ENCODE peak calls at places on chromosomes 6 and 20, in nine cellular contexts. H is stimulated activated CD8-positive, alpha-beta memory T cell treated with anti-CD3 and anti-CD28 coated beads, Interleukin-15, amount 100 ng/mL, for 4 hours; J is astrocyte of the spinal cord; Q is suprapubic skin; N is hippocampal formation; G is activated CD4-positive, alpha-beta T cell treated with anti-CD3 and anti-CD28 coated beads, Interleukin-2, amount 50 U/mL, for 1 hour; B is GM03348; A is stimulated activated naive B cell treated with anti-CD40 and anti-IgM and Interleukin-4, amounts not matched to agents 10 μg/mL and 1 μg/mL and 100 μg/mL, for 72 hours; S is WTC11. E is an unnamed sample.

GRCh38 chr6:56932891-56933473 is 21.9 kb upstream of the BEND6 start:
- DNase-seq in H (no peak), J (no peak), Q (no peak), N (no peak), G (no peak), B (no peak), A (no peak), S (no peak), E (no peak)

GRCh38 chr6:116511424-116512131 is at the start of gene CALHM5:
- DNase-seq in H (no peak), J (peak), Q (no peak), N (peak), G (no peak), B (peak), A (no peak), S (no peak), E (no peak)

GRCh38 chr20:17228624-17229061 is 1.8 kb downstream of the PCSK2 start:
- DNase-seq in H (no peak), J (no peak), Q (no peak), N (no peak), G (no peak), B (no peak), A (no peak), S (peak), E (no peak)

GRCh38 chr6:166935353-166935752 is 21.0 kb downstream of the RNASET2 start:
- DNase-seq in H (no peak), J (no peak), Q (no peak), N (no peak), G (no peak), B (no peak), A (no peak), S (no peak), E (no peak)

GRCh38 chr6:133833905-133834304 is 55.0 kb upstream of the TCF21 start:
- DNase-seq in H (no peak), J (no peak), Q (no peak), N (no peak), G (no peak), B (no peak), A (no peak), S (no peak), E (no peak)

GRCh38 chr6:125421853-125422252 is 120.1 kb upstream of the HDDC2 start:
- DNase-seq in H (no peak), J (peak), Q (no peak), N (peak), G (no peak), B (no peak), A (no peak), S (peak), E (no peak)

GRCh38 chr6:150978631-150979030 is 113.1 kb downstream of the MTHFD1L start:
- DNase-seq in H (no peak), J (no peak), Q (no peak), N (no peak), G (no peak), B (no peak), A (no peak), S (no peak), E (no peak)

GRCh38 chr20:37259031-37259430 is 2.6 kb downstream of the GHRH start:
- DNase-seq in H (no peak), J (no peak), Q (no peak), N (no peak), G (no peak), B (no peak), A (no peak), S (no peak), E (no peak)

GRCh38 chr20:63639093-63639860 is 12.4 kb upstream of the GMEB2 start:
- DNase-seq in H (no peak), J (no peak), Q (no peak), N (no peak), G (peak), B (no peak), A (peak), S (no peak), E (no peak)